ENCODE peak calls at places on chromosome 11, in four cellular contexts. A, E, Q and K are unnamed samples.

GRCh38 chr11:128222245-128222959 is 365.0 kb downstream of the ETS1 start:
- DNase-seq in E (no peak), A (no peak), Q (no peak), K (no peak)

GRCh38 chr11:95282337-95282751 is 51.3 kb upstream of the SESN3 start:
- DNase-seq in E (peak; percentile 84), Q (no peak), A (no peak), K (no peak)

GRCh38 chr11:44564653-44565007 is 833 bp upstream of the CD82 start:
- DNase-seq in Q (no peak), E (no peak), A (no peak), K (peak; percentile 30)

GRCh38 chr11:45148276-45148675 is 1.8 kb downstream of the PRDM11 start:
- DNase-seq in A (no peak), Q (no peak), E (no peak), K (no peak)

GRCh38 chr11:16364250-16364649 is 7.9 kb upstream of the SOX6 start:
- DNase-seq in Q (no peak), A (no peak), E (no peak), K (no peak)

GRCh38 chr11:97964332-97965004 is 1056.3 kb upstream of the CNTN5 start:
- DNase-seq in A (no peak), Q (no peak), E (no peak), K (peak; percentile 80)

GRCh38 chr11:8056810-8057463 is 24.1 kb upstream of the TUB start:
- DNase-seq in A (no peak), Q (no peak), E (no peak), K (no peak)

GRCh38 chr11:35145249-35145648 is 6.3 kb downstream of the CD44 start:
- DNase-seq in E (no peak), Q (peak; percentile 86), A (no peak), K (peak; percentile 30)

GRCh38 chr11:131504199-131504949 is 134.0 kb downstream of the NTM start:
- DNase-seq in E (no peak), A (peak; percentile 65), Q (no peak), K (no peak)

GRCh38 chr11:67262731-67263675 is 3.3 kb upstream of the GRK2 start:
- DNase-seq in E (peak; percentile 68), A (peak; percentile 92), Q (no peak), K (peak; percentile 89)

GRCh38 chr11:102920118-102920684 is 35.3 kb downstream of the MMP13 start:
- DNase-seq in E (no peak), Q (peak; percentile 71), A (no peak), K (no peak)

GRCh38 chr11:69178819-69179482 is 23.2 kb downstream of the SMIM38 start:
- DNase-seq in Q (no peak), E (no peak), A (no peak), K (no peak)

GRCh38 chr11:65778431-65778900 is 2.3 kb downstream of the AP5B1 start:
- DNase-seq in E (no peak), A (no peak), Q (no peak), K (no peak)

GRCh38 chr11:46641639-46642038 is 24.3 kb downstream of the ATG13 start:
- DNase-seq in A (no peak), E (no peak), Q (no peak), K (no peak)

GRCh38 chr11:18243783-18244362 is 4.6 kb downstream of the SAA2 start:
- DNase-seq in Q (peak; percentile 54), A (peak; percentile 53), E (peak; percentile 52), K (peak; percentile 80)

GRCh38 chr11:134049303-134049702 is 19.6 kb upstream of the JAM3 start:
- DNase-seq in E (no peak), A (no peak), Q (no peak), K (no peak)

GRCh38 chr11:62004473-62004872 is 37.0 kb upstream of the FTH1 start:
- DNase-seq in E (no peak), Q (peak; percentile 66), A (no peak), K (no peak)

GRCh38 chr11:67356551-67356866 is 3.2 kb upstream of the POLD4 start:
- DNase-seq in A (no peak), E (no peak), Q (no peak), K (no peak)

GRCh38 chr11:118448294-118448693 is 12.0 kb downstream of the KMT2A start:
- DNase-seq in E (no peak), Q (peak; percentile 67), A (no peak), K (no peak)

GRCh38 chr11:104090767-104091166 is 54.3 kb downstream of the DDI1 start:
- DNase-seq in A (no peak), Q (no peak), E (no peak), K (no peak)

GRCh38 chr11:19723572-19724342 is 11.1 kb downstream of the NAV2 start:
- DNase-seq in A (peak; percentile 85), Q (no peak), E (peak; percentile 12), K (no peak)

GRCh38 chr11:14577290-14577689 is 57.1 kb upstream of the PSMA1 start:
- DNase-seq in A (no peak), E (no peak), Q (no peak), K (no peak)

GRCh38 chr11:18705651-18706281 is 7.2 kb downstream of the TMEM86A start:
- DNase-seq in A (peak; percentile 72), Q (no peak), E (no peak), K (no peak)

GRCh38 chr11:130872961-130873360 is 43.3 kb downstream of the SNX19 start:
- DNase-seq in E (no peak), A (no peak), Q (no peak), K (no peak)

GRCh38 chr11:80668039-80668438 is 1227.2 kb upstream of the TENM4 start:
- DNase-seq in E (no peak), Q (no peak), A (no peak), K (no peak)

GRCh38 chr11:96014234-96014633 is 90.3 kb upstream of the MTMR2 start:
- DNase-seq in A (no peak), E (peak; percentile 97), Q (peak; percentile 36), K (no peak)

GRCh38 chr11:76267563-76267962 is 61.3 kb upstream of the WNT11 start:
- DNase-seq in E (no peak), A (no peak), Q (no peak), K (no peak)

GRCh38 chr11:111598546-111598945 is 3.7 kb upstream of the SIK2 start:
- DNase-seq in A (no peak), Q (no peak), E (no peak), K (no peak)

GRCh38 chr11:14499178-14499559 is 442 bp downstream of the COPB1 start:
- DNase-seq in Q (no peak), E (peak; percentile 12), A (no peak), K (peak; percentile 53)

GRCh38 chr11:89321401-89321800 is 143.7 kb downstream of the TYR start:
- DNase-seq in Q (no peak), A (no peak), E (no peak), K (no peak)

GRCh38 chr11:43282607-43283440 is 29.0 kb upstream of the API5 start:
- DNase-seq in E (peak; percentile 9), A (peak; percentile 56), Q (no peak), K (peak; percentile 67)

GRCh38 chr11:19673924-19674390 is 38.7 kb upstream of the NAV2 start:
- DNase-seq in Q (no peak), E (no peak), A (no peak), K (no peak)

GRCh38 chr11:44143987-44144909 is 48.8 kb downstream of the EXT2 start:
- DNase-seq in E (no peak), Q (no peak), A (no peak), K (peak; percentile 15)

GRCh38 chr11:102599642-102600261 is 25.4 kb downstream of the MMP20 start:
- DNase-seq in E (peak; percentile 89), A (no peak), Q (no peak), K (peak; percentile 15)

GRCh38 chr11:68016904-68017817 is 7.0 kb downstream of the ALDH3B1 start:
- DNase-seq in A (no peak), Q (no peak), E (peak; percentile 94), K (no peak)

GRCh38 chr11:114061053-114062049 is 1.8 kb downstream of the ZBTB16 start:
- DNase-seq in A (peak; percentile 72), E (no peak), Q (no peak), K (no peak)

GRCh38 chr11:131079036-131079435 is 162.8 kb upstream of the SNX19 start:
- DNase-seq in A (no peak), Q (no peak), E (no peak), K (no peak)

DNA sequence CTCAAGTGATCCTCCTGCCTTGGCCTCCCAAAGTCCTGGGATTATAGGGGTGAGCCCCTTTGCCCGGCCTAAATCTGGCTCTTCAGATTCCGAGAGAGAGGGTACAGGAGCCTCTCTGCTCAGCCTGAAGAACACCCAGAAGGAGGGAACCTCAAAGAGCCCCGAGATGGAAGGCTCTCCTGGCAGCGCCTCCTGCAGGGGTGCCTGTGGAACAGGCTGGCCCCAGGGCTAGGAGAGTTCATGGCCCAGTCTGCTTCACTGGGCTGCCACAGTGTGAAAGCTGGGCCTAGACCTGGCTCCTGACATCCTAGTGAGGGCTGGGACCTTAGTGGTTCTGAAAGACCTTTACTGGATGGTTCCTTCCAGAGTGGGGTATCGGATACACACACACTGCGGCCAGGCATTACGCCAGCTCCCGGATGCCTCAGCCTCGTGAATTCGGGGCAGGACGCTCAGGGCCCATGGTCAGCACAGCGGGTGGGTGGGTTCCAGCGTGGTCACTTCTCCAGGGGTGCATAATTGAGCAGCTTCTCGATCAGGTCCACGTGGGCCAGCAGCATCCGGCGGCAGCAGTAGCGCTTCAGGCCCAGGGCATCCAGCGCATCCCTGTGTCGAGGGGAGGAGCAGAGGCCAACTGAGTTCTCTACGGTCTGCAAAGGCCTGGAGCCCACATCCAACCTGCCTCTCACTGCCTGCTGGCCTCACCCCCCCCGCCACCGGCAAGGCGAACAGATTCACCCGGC is 2.3 kb downstream of the POLR2L start:
- DNase-seq in E (no peak), A (peak; percentile 56), Q (no peak), K (no peak)
- TF ChIP-seq NFIC in E (no peak), A (no peak), Q (no peak), K (no peak)

GRCh38 chr11:34105957-34106504 is 602 bp downstream of the NAT10 start:
- DNase-seq in A (peak; percentile 21), E (peak; percentile 6), Q (no peak), K (peak; percentile 54)
- TF ChIP-seq NFIC in A (no peak), E (no peak), Q (no peak), K (no peak)

GRCh38 chr11:73760066-73760679 is 701 bp downstream of the RAB6A start:
- DNase-seq in Q (no peak), A (peak; percentile 69), E (no peak), K (peak; percentile 63)
- TF ChIP-seq NFIC in Q (no peak), A (peak; percentile 17), E (no peak), K (no peak)

DNA sequence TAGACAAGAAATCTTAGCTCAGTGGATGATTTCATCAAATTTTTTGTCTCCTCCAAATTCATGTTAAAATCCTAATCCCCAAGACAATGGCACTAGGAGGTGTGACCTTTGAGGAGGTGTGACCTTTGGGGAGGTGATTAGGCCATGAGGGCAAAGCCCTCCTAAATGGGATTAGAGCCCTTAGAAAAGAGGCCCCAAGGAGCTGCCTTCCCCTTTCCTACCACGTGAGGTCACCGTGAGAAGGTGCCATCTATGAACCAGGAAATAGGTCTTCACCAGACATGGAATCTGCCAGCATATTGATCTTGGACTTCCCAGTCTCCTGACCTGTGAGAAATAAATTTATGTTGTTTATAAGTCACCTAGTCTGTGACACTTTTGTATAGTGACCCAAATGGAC is 138.7 kb downstream of the TRIM29 start:
- DNase-seq in E (no peak), A (no peak), Q (no peak), K (no peak)
- TF ChIP-seq NFIC in E (no peak), A (no peak), Q (no peak), K (no peak)